ENCODE peak calls at places on chromosomes 13 and 19, in six cellular contexts. G is fibroblast of lung, L is neuronal stem cell, T is OCI-LY7, V is HCT116, B is PC-3. S is an unnamed sample.

GRCh38 chr13:114089341-114089740 is 43.1 kb downstream of the RASA3 start:
- DNase-seq in L (no peak), B (no peak), V (no peak), T (no peak), G (no peak), S (no peak)

GRCh38 chr19:8697671-8698432 is 743 bp downstream of the ACTL9 start:
- DNase-seq in L (no peak), B (no peak), T (no peak), G (no peak), V (no peak), S (no peak)

GRCh38 chr13:42259515-42259914 is 12.4 kb upstream of the AKAP11 start:
- DNase-seq in L (no peak), B (no peak), G (no peak), V (no peak), T (no peak), S (no peak)

GRCh38 chr19:38769635-38770211 is 3.6 kb downstream of the LGALS7 start:
- DNase-seq in V (peak), B (no peak), L (no peak), T (peak), G (peak), S (peak)

GRCh38 chr13:61608138-61608537 is 192.5 kb upstream of the PCDH20 start:
- DNase-seq in T (no peak), B (no peak), V (no peak), L (no peak), G (no peak), S (no peak)

GRCh38 chr13:98059276-98059675 is 83.6 kb upstream of the FARP1 start:
- DNase-seq in T (no peak), V (no peak), L (no peak), G (no peak), B (no peak), S (no peak)

GRCh38 chr19:45587873-45588272 is 3.3 kb upstream of the OPA3 start:
- DNase-seq in T (no peak), G (no peak), B (no peak), L (no peak), V (no peak), S (no peak)

GRCh38 chr19:35856546-35857149 is at the start of gene KIRREL2:
- DNase-seq in V (no peak), L (peak), B (no peak), T (peak), G (no peak), S (no peak)

GRCh38 chr19:28504727-28505126 is 708.2 kb downstream of the UQCRFS1 start:
- DNase-seq in L (no peak), T (no peak), V (no peak), B (no peak), G (no peak), S (no peak)

GRCh38 chr19:31316201-31316951 is 32.9 kb downstream of the TSHZ3 start:
- DNase-seq in T (no peak), G (peak), L (peak), B (no peak), V (no peak), S (no peak)

GRCh38 chr13:34246511-34246910 is 428.6 kb downstream of the RFC3 start:
- DNase-seq in B (peak), G (peak), V (no peak), T (no peak), L (no peak), S (no peak)

GRCh38 chr13:112979406-112979902 is 10.4 kb downstream of the MCF2L start:
- DNase-seq in L (no peak), T (no peak), V (no peak), G (no peak), B (no peak), S (no peak)
- H3K4me3 ChIP-seq in L (no peak), T (no peak), V (no peak), G (no peak), B (no peak), S (no peak)

GRCh38 chr13:30480292-30480947 is 14.7 kb upstream of the HMGB1 start:
- DNase-seq in L (no peak), V (no peak), G (no peak), B (no peak), T (no peak), S (no peak)

GRCh38 chr13:30479590-30480219 is 14.0 kb upstream of the HMGB1 start:
- DNase-seq in B (no peak), V (no peak), G (no peak), T (no peak), L (no peak), S (no peak)

GRCh38 chr13:30479154-30479553 is 13.4 kb upstream of the HMGB1 start:
- DNase-seq in T (no peak), L (no peak), V (no peak), G (no peak), B (no peak), S (no peak)

GRCh38 chr13:30481241-30481760 is 15.6 kb upstream of the HMGB1 start:
- DNase-seq in V (no peak), G (no peak), B (no peak), L (no peak), T (no peak), S (no peak)

GRCh38 chr13:30477346-30478235 is 11.9 kb upstream of the HMGB1 start:
- DNase-seq in V (no peak), B (no peak), G (no peak), L (no peak), T (peak), S (no peak)
- H2AFZ ChIP-seq in V (no peak), B (no peak), G (no peak), L (peak), T (peak), S (peak)

GRCh38 chr19:2533072-2533425 is 57.1 kb downstream of the GADD45B start:
- DNase-seq in G (no peak), B (no peak), T (no peak), V (no peak), L (no peak), S (no peak)

GRCh38 chr19:2534374-2535050 is 58.6 kb downstream of the GADD45B start:
- DNase-seq in T (no peak), G (no peak), L (no peak), V (no peak), B (no peak), S (no peak)

GRCh38 chr19:2532252-2533071 is 56.5 kb downstream of the GADD45B start:
- DNase-seq in T (no peak), V (peak), L (no peak), B (peak), G (peak), S (no peak)

GRCh38 chr19:2536461-2536860 is 60.5 kb downstream of the GADD45B start:
- DNase-seq in B (no peak), L (no peak), G (no peak), V (no peak), T (no peak), S (no peak)

GRCh38 chr19:2533686-2534085 is 57.8 kb downstream of the GADD45B start:
- DNase-seq in G (no peak), T (no peak), L (no peak), B (peak), V (no peak), S (no peak)
- H3K4me3 ChIP-seq in G (no peak), T (no peak), L (no peak), B (peak), V (no peak), S (no peak)

GRCh38 chr13:105519766-105520165 is 1015.7 kb downstream of the EFNB2 start:
- DNase-seq in L (no peak), V (no peak), B (no peak), G (peak), T (no peak), S (no peak)

GRCh38 chr13:105513448-105513847 is 1022.0 kb downstream of the EFNB2 start:
- DNase-seq in B (peak), T (no peak), G (no peak), V (no peak), L (no peak), S (no peak)

DNA sequence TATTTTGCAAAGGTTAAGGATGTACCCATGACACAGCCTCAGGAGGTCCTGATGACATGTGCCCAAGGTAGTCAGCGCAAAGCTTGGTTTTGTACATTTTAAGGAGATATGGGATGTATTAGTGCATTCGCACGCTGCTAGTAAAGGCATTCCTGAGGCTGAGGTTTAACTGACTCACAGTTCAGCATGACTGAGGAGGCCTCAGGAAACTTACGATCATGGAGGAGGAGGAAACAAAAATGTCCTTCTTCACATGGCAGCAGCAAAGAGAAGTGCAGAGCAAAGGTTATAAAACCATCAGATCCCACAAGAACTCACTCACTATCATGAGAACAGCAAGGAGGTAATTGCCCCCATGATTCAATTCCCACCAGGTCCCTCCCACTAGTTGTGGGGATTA is 1017.4 kb downstream of the EFNB2 start:
- DNase-seq in G (peak), V (no peak), L (no peak), B (no peak), T (no peak), S (no peak)
- H2AFZ ChIP-seq in G (no peak), V (no peak), L (no peak), B (no peak), T (no peak), S (no peak)

GRCh38 chr19:6599866-6600454 is 9.0 kb upstream of the CD70 start:
- DNase-seq in T (no peak), B (no peak), V (no peak), G (no peak), L (no peak), S (no peak)
- H3K4me3 ChIP-seq in T (peak), B (no peak), V (no peak), G (no peak), L (no peak), S (no peak)

DNA sequence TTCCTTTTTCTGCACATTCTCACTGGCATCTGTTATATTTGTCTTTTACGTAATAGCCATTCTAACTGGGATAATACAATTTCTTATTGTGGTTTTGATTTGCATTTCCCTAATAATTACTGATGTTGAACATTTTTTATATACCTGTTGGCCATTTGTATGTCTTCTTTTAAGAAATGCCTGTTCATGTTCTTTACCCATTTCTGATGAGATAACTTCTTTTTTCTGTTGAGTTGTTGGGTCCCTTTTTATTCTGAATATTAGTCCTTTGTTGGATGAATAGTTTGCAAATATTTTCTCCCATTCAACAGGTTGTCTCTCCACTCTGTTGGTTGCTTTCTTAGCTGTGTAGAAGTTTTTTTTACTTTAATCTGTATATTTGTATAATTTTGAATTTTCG is 147.7 kb upstream of the TRPC4 start:
- DNase-seq in L (no peak), G (no peak), V (no peak), T (no peak), B (no peak), S (no peak)
- H2AFZ ChIP-seq in L (no peak), G (no peak), V (no peak), T (no peak), B (no peak), S (no peak)

DNA sequence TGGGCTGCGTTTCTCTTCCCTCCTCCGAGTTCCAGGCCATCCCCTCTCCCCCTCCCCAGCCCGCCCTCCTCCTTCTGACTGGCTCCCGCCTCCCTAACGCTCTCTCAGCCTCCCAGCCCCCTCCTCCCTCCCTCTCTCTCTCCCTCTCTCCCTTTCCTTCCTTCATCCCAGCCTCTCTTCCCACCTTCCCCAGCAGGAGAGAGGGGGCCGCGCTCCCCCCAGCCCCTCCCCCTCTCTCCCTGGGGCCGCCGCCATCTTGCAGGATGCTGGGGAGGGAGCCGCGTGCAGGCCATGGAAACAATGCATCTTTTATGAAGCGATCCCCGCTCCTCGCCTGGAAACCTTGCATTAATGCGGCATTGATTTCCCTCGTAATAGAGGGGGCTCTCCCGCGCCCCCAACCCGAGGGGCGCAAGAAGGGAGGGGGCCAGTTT is 42.6 kb upstream of the ADGRL1 start:
- DNase-seq in T (peak), G (peak), B (peak), V (no peak), L (peak), S (no peak)
- H3K4me3 ChIP-seq in T (peak), G (peak), B (peak), V (peak), L (peak), S (no peak)

DNA sequence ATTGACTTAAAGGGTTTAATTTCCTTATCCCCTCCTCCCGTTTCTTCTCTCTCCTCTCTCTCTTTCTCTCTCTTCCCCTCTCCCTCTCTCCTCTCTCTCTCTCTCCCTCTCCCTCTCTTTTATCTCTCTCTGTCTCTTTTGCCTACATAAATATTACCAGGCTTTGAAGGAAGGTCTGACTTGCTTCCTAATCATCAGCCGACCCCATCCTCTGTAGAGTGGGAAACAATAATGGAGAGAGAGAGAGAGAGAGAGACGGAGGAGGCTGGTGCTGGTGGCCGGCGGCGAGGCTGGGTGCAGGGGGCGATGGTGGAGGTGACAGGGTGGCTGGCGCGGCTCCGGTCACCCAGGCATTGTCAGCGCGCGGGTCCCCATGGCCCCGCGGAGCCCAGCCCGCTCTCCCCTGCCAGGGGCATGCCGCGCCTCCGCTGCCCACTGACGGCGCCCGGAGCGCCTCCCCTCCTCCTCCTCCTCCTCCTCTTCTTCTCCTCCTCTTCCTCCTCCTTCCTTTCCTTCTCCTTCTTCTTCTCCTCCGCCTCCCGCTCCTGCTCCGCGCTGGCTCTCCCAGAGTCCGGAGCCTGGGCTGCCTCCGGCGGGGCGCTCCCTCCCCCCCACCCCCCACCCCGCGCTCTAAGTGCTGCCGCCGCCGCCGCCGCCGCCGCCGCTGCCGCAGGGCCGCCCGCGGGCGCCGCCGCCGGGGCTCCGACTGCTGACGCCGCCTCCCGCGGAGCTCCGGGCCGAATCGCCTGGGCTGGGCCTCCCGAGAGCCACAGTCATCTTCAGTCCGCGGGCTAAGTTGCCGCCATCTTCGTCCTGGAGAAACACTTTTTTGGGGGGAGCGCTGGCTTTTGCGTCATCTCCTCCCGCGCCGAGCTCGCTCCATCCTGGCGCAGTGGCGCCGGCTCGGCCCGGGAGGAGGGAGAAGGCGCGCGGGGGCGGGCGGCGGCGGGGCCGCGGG is 348.4 kb downstream of the LIG4 start:
- DNase-seq in V (no peak), B (peak), L (peak), G (peak), T (no peak), S (no peak)
- H2AFZ ChIP-seq in V (no peak), B (peak), L (peak), G (peak), T (no peak), S (no peak)

DNA sequence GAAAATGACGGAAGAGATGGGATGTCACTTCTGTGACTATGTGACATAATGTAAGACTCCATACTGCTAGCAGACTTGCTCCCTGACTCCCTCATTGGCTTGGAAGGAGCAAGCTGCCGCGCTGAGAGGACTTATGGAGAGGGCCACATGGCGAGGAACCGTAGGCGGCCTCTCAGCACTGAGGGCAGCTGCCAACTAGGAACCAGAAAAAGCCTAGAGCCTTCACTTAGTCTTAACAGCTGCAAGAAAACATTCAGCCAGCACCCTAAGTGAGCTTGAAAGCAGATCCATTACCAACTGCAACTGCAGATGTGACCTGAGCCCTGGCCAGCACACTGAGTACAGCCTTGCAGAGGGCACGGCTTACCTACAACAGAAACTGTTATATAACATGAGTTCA is 33.9 kb downstream of the USP12 start:
- DNase-seq in T (no peak), L (no peak), B (no peak), V (no peak), G (no peak), S (no peak)
- H3K4me3 ChIP-seq in T (no peak), L (no peak), B (no peak), V (no peak), G (no peak), S (no peak)

GRCh38 chr19:48353682-48354081 is 10.1 kb downstream of the TMEM143 start:
- DNase-seq in L (no peak), V (no peak), G (peak), B (peak), T (no peak), S (no peak)
- H2AFZ ChIP-seq in L (no peak), V (peak), G (no peak), B (no peak), T (no peak), S (no peak)